ENCODE peak calls at places on chromosomes 12 and 14, in four cellular contexts. D is naive thymus-derived CD8-positive, alpha-beta T cell; R is fibroblast of pulmonary artery; Y is nucleus accumbens. X is an unnamed sample.

GRCh38 chr14:106129274-106129673 is 602.9 kb downstream of the TMEM121 start:
- DNase-seq in D (peak), R (no peak), Y (no peak), X (no peak)

GRCh38 chr12:117097159-117097558 is 2.1 kb downstream of the TESC start:
- DNase-seq in D (no peak), R (no peak), Y (no peak), X (no peak)

GRCh38 chr12:121189061-121189886 is 20.7 kb upstream of the P2RX4 start:
- DNase-seq in D (no peak), R (no peak), Y (no peak), X (no peak)

GRCh38 chr12:101407054-101407437 is 526 bp downstream of the ARL1 start:
- DNase-seq in D (no peak), R (no peak), Y (peak), X (no peak)

GRCh38 chr12:3098436-3098835 is 21.3 kb downstream of the TSPAN9 start:
- DNase-seq in D (no peak), R (no peak), Y (no peak), X (no peak)

GRCh38 chr12:89349814-89350213 is 2.5 kb downstream of the DUSP6 start:
- DNase-seq in D (no peak), R (peak), Y (no peak), X (no peak)

GRCh38 chr12:57461326-57461903 is 1.8 kb downstream of the GLI1 start:
- DNase-seq in D (peak), R (peak), Y (no peak), X (peak)

GRCh38 chr14:91872011-91872476 is 4.7 kb upstream of the TC2N start:
- DNase-seq in D (no peak), R (peak), Y (no peak), X (no peak)

GRCh38 chr12:11891350-11892064 is 179.2 kb upstream of the BCL2L14 start:
- DNase-seq in D (no peak), R (no peak), Y (no peak), X (no peak)

GRCh38 chr12:65570451-65571130 is 253.7 kb upstream of the HMGA2 start:
- DNase-seq in D (no peak), R (no peak), Y (no peak), X (no peak)

GRCh38 chr14:59529189-59529588 is 44.9 kb downstream of the JKAMP start:
- DNase-seq in D (no peak), R (no peak), Y (no peak), X (no peak)

GRCh38 chr12:14156606-14157005 is 175.2 kb upstream of the GRIN2B start:
- DNase-seq in D (no peak), R (no peak), Y (no peak), X (no peak)

GRCh38 chr14:51258280-51258679 is 18.2 kb downstream of the TMX1 start:
- DNase-seq in D (no peak), R (no peak), Y (no peak), X (no peak)

GRCh38 chr12:81330480-81330879 is 252.6 kb downstream of the ACSS3 start:
- DNase-seq in D (no peak), R (no peak), Y (no peak), X (peak)

GRCh38 chr12:47361389-47362031 is 281.8 kb upstream of the AMIGO2 start:
- DNase-seq in D (peak), R (no peak), Y (no peak), X (peak)

GRCh38 chr12:98758331-98758730 is 113.2 kb downstream of the APAF1 start:
- DNase-seq in D (no peak), R (peak), Y (peak), X (no peak)

GRCh38 chr12:97061164-97061563 is 154.1 kb downstream of the NEDD1 start:
- DNase-seq in D (no peak), R (no peak), Y (no peak), X (no peak)

GRCh38 chr14:95309261-95310051 is 10.3 kb downstream of the CLMN start:
- DNase-seq in D (no peak), R (no peak), Y (no peak), X (no peak)

GRCh38 chr12:85516667-85517325 is 236.8 kb downstream of the ALX1 start:
- DNase-seq in D (no peak), R (no peak), Y (no peak), X (peak)

GRCh38 chr14:69953266-69953905 is 74.2 kb downstream of the SMOC1 start:
- DNase-seq in D (no peak), R (no peak), Y (peak), X (no peak)

GRCh38 chr12:14614704-14615121 is 47.0 kb upstream of the PLBD1 start:
- DNase-seq in D (no peak), R (no peak), Y (no peak), X (no peak)

GRCh38 chr12:56808954-56809353 is 45.8 kb downstream of the HSD17B6 start:
- DNase-seq in D (no peak), R (no peak), Y (no peak), X (peak)

GRCh38 chr12:89436062-89436461 is 83.8 kb upstream of the DUSP6 start:
- DNase-seq in D (no peak), R (no peak), Y (no peak), X (no peak)

GRCh38 chr14:99043258-99043615 is 228.8 kb downstream of the BCL11B start:
- DNase-seq in D (no peak), R (no peak), Y (no peak), X (no peak)

GRCh38 chr14:30131698-30132097 is 204.1 kb upstream of the PRKD1 start:
- DNase-seq in D (no peak), R (no peak), Y (no peak), X (no peak)

GRCh38 chr12:14955876-14956811 is 5.3 kb downstream of the ARHGDIB start:
- DNase-seq in D (no peak), R (no peak), Y (no peak), X (no peak)

GRCh38 chr14:57492859-57493258 is 798 bp downstream of the CCDC198 start:
- DNase-seq in D (no peak), R (peak), Y (no peak), X (peak)

GRCh38 chr14:92427096-92427495 is 86.5 kb upstream of the RIN3 start:
- DNase-seq in D (no peak), R (no peak), Y (no peak), X (no peak)

GRCh38 chr14:99802301-99803105 is 9.3 kb downstream of the EML1 start:
- DNase-seq in D (no peak), R (no peak), Y (no peak), X (peak)

GRCh38 chr14:79510659-79511058 is 700.6 kb downstream of the DIO2 start:
- DNase-seq in D (no peak), R (peak), Y (no peak), X (peak)

GRCh38 chr12:53102883-53103807 is at the start of gene SOAT2:
- DNase-seq in D (peak), R (no peak), Y (no peak), X (no peak)

GRCh38 chr12:2853626-2854025 is 3.2 kb downstream of the TEX52 start:
- DNase-seq in D (peak), R (peak), Y (peak), X (peak)

GRCh38 chr12:96882862-96883261 is 24.2 kb upstream of the NEDD1 start:
- DNase-seq in D (no peak), R (peak), Y (no peak), X (peak)

GRCh38 chr14:64700290-64700689 is 3.9 kb upstream of the PLEKHG3 start:
- DNase-seq in D (no peak), R (no peak), Y (no peak), X (no peak)

GRCh38 chr14:104726600-104727451 is 2.8 kb downstream of the ADSS1 start:
- DNase-seq in D (no peak), R (no peak), Y (no peak), X (no peak)